ENCODE peak calls at places on chromosomes 13 and 19, in six cellular contexts. O is A549, R is GM12891, S is body of pancreas, Z is lower leg skin, K is IMR-90. B is an unnamed sample.
A peak's percentile ranks its signal among the peaks of the same experiment; 100 is the strongest.

GRCh38 chr19:52923782-52924593 is 760 bp upstream of the ZNF888 start:
- DNase-seq in O (no peak), R (no peak), S (peak; percentile 65), Z (peak; percentile 23), K (no peak), B (peak; percentile 18)

GRCh38 chr13:27186295-27186694 is 14.7 kb upstream of the USP12 start:
- DNase-seq in O (no peak), R (no peak), S (no peak), Z (no peak), K (no peak), B (no peak)

GRCh38 chr13:113991191-113991669 is 17.4 kb upstream of the C13orf46 start:
- DNase-seq in O (no peak), R (no peak), S (peak; percentile 3), Z (no peak), K (no peak), B (no peak)

GRCh38 chr19:15286688-15287355 is 45.5 kb downstream of the BRD4 start:
- DNase-seq in O (no peak), R (no peak), S (no peak), Z (no peak), K (no peak), B (no peak)

GRCh38 chr19:19656451-19657396 is 6.8 kb downstream of the ATP13A1 start:
- DNase-seq in O (no peak), R (peak; percentile 17), S (no peak), Z (no peak), K (no peak), B (peak; percentile 1)

GRCh38 chr13:52195052-52195837 is 35.8 kb upstream of the NEK3 start:
- DNase-seq in O (no peak), R (peak; percentile 44), S (peak; percentile 86), Z (peak; percentile 59), K (peak; percentile 50), B (no peak)

GRCh38 chr13:48126944-48127814 is 32.3 kb upstream of the MED4 start:
- DNase-seq in O (peak; percentile 33), R (peak; percentile 29), S (peak; percentile 36), Z (peak; percentile 64), K (peak; percentile 60), B (peak; percentile 22)

GRCh38 chr13:112891477-112892401 is 77.3 kb upstream of the MCF2L start:
- DNase-seq in O (no peak), R (no peak), S (peak; percentile 52), Z (no peak), K (no peak), B (no peak)

DNA sequence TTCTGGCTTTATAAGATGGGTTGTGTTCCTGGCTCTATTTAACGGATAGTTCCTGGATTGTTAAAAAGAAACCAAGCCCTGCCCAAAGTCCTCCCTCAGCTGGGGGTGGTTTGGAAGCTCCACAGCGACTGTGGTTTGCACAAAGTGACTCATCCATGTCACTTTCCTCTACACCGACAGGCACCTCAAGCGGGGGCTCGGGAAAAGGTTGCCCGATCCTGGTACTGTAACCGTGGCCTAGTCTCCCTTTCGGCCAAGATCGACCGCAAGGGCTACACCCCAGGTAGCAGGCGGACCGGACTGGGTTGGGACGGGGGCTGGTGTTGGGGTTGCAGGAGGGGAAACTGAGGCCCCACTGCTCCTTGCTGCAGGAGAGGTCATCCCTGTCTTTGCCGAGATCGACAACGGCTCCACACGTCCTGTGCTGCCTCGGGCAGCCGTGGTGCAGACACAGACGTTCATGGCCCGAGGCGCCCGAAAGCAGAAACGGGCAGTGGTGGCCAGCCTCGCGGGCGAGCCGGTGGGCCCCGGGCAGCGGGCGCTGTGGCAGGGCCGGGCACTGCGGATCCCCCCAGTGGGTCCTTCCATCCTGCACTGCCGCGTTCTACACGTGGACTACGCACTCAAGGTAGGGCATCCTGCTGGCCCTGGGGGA is 1.6 kb downstream of the ARRDC2 start:
- DNase-seq in O (no peak), R (no peak), S (no peak), Z (no peak), K (peak; percentile 17), B (peak; percentile 63)
- TF ChIP-seq POLR2A in O (no peak), R (no peak), S (no peak), Z (no peak), K (no peak), B (no peak)

DNA sequence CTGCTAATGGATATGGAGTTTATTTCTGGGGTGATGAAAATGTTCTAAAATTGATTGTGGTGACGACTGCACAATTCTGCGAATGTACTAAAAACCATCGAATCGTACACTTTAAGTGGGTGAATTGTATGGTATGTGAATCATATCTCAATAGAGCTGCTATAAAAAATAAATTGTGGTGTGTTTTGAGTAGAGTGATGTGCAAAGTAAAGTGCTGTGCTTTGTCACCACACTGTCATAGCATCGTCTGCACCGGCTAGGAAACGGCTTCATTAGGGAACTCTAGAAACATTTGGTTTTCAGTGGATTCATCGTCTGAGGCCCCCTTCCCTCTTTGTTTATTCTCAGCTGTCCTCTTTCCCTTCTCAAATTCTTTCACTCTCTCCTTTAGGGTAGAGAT is 239.7 kb downstream of the DCLK1 start:
- DNase-seq in O (no peak), R (no peak), S (no peak), Z (no peak), K (peak; percentile 7), B (no peak)
- TF ChIP-seq POLR2A in O (no peak), R (no peak), S (no peak), Z (no peak), K (no peak), B (no peak)

GRCh38 chr19:41859213-41859617 is 840 bp upstream of the RPS19 start:
- DNase-seq in O (no peak), R (no peak), S (no peak), Z (no peak), K (no peak), B (no peak)
- TF ChIP-seq POLR2A in O (no peak), R (no peak), S (no peak), Z (no peak), K (no peak), B (no peak)

DNA sequence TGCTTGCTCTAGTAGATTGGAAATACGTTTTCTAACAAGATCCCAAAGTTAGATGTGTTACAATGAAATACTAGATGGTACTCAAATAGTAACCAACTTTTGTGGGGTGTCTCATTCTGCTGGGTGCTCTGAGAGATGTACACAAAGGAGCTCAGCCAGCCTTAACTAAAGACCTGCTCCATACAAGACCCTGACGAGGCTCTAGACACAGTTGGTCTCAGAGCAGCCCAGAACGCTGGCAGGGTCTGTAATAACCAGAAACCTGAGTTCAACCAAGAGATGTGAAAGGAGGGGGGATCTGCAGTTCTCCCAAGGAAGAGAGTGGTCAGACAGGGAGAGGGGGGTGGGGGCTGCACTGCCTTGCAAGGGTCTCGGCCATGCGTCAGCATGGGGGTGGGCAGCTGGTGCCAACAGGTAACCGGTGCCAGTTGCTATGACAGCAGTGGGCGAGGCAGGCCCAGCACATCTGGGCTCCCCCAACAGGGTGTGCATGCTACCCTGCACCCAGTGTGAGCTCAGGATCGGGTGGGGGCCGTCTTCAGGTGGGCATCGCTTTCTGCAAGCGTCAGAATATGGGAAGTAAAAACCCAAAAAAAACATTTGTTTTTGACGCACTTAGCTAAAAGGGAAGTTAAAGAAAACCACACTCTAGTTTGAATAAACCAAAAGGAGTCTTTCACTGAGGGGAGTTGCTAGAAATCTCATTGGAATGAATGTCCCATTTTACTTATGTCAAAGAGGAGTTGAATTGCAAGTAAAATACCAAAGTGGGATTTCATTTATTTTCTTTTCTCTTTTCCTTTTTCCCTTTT is 68.0 kb upstream of the GPR183 start:
- DNase-seq in O (no peak), R (no peak), S (no peak), Z (no peak), K (no peak), B (no peak)
- TF ChIP-seq POLR2A in O (no peak), R (no peak), S (no peak), Z (no peak), K (no peak), B (no peak)